ENCODE peak calls at places on chromosomes 6 and 20, in eight cellular contexts. One of them, this sample, is unnamed.

GRCh38 chr6:5422321-5422915 is 161.1 kb downstream of the FARS2 start:
- DNase-seq in CD8-positive, alpha-beta T cell: no peak
- DNase-seq in osteoblast: peak
- DNase-seq in small intestine: peak
- DNase-seq in esophagus squamous epithelium: no peak
- DNase-seq in left ventricle myocardium inferior: no peak
- DNase-seq in heart left ventricle: no peak
- DNase-seq in fibroblast of lung: peak
- DNase-seq in this sample: no peak

GRCh38 chr6:164114656-164115055 is 700.1 kb downstream of the QKI start:
- DNase-seq in heart left ventricle: no peak
- DNase-seq in esophagus squamous epithelium: no peak
- DNase-seq in left ventricle myocardium inferior: no peak
- DNase-seq in small intestine: no peak
- DNase-seq in CD8-positive, alpha-beta T cell: no peak
- DNase-seq in fibroblast of lung: no peak
- DNase-seq in osteoblast: no peak
- DNase-seq in this sample: no peak

GRCh38 chr20:34222208-34222607 is 19.0 kb upstream of the ASIP start:
- DNase-seq in osteoblast: peak
- DNase-seq in esophagus squamous epithelium: no peak
- DNase-seq in small intestine: no peak
- DNase-seq in fibroblast of lung: peak
- DNase-seq in left ventricle myocardium inferior: no peak
- DNase-seq in heart left ventricle: no peak
- DNase-seq in CD8-positive, alpha-beta T cell: no peak
- DNase-seq in this sample: no peak

GRCh38 chr6:42279966-42280629 is 62.4 kb upstream of the MRPS10 start:
- DNase-seq in CD8-positive, alpha-beta T cell: no peak
- DNase-seq in esophagus squamous epithelium: no peak
- DNase-seq in left ventricle myocardium inferior: peak
- DNase-seq in small intestine: no peak
- DNase-seq in fibroblast of lung: peak
- DNase-seq in heart left ventricle: peak
- DNase-seq in osteoblast: no peak
- DNase-seq in this sample: peak

GRCh38 chr6:113328886-113329381 is 528.2 kb upstream of the MARCKS start:
- DNase-seq in small intestine: no peak
- DNase-seq in heart left ventricle: no peak
- DNase-seq in osteoblast: peak
- DNase-seq in CD8-positive, alpha-beta T cell: no peak
- DNase-seq in esophagus squamous epithelium: no peak
- DNase-seq in left ventricle myocardium inferior: peak
- DNase-seq in fibroblast of lung: peak
- DNase-seq in this sample: no peak

GRCh38 chr6:168226832-168227434 is 92.6 kb downstream of the DACT2 start:
- DNase-seq in esophagus squamous epithelium: no peak
- DNase-seq in left ventricle myocardium inferior: no peak
- DNase-seq in fibroblast of lung: no peak
- DNase-seq in CD8-positive, alpha-beta T cell: no peak
- DNase-seq in osteoblast: no peak
- DNase-seq in small intestine: no peak
- DNase-seq in heart left ventricle: no peak
- DNase-seq in this sample: no peak

GRCh38 chr6:129141499-129141898 is 258.6 kb downstream of the LAMA2 start:
- DNase-seq in esophagus squamous epithelium: no peak
- DNase-seq in osteoblast: peak
- DNase-seq in CD8-positive, alpha-beta T cell: no peak
- DNase-seq in small intestine: no peak
- DNase-seq in heart left ventricle: no peak
- DNase-seq in fibroblast of lung: no peak
- DNase-seq in left ventricle myocardium inferior: no peak
- DNase-seq in this sample: no peak

GRCh38 chr6:5471637-5472430 is 210.5 kb downstream of the FARS2 start:
- DNase-seq in small intestine: no peak
- DNase-seq in left ventricle myocardium inferior: no peak
- DNase-seq in CD8-positive, alpha-beta T cell: no peak
- DNase-seq in fibroblast of lung: peak
- DNase-seq in heart left ventricle: no peak
- DNase-seq in osteoblast: no peak
- DNase-seq in esophagus squamous epithelium: no peak
- DNase-seq in this sample: no peak

GRCh38 chr20:57220187-57221165 is 46.0 kb downstream of the BMP7 start:
- DNase-seq in esophagus squamous epithelium: no peak
- DNase-seq in CD8-positive, alpha-beta T cell: no peak
- DNase-seq in left ventricle myocardium inferior: no peak
- DNase-seq in heart left ventricle: no peak
- DNase-seq in fibroblast of lung: no peak
- DNase-seq in small intestine: no peak
- DNase-seq in osteoblast: peak
- DNase-seq in this sample: no peak

GRCh38 chr20:9354579-9354978 is 159.8 kb upstream of the LAMP5 start:
- DNase-seq in esophagus squamous epithelium: no peak
- DNase-seq in small intestine: no peak
- DNase-seq in left ventricle myocardium inferior: no peak
- DNase-seq in CD8-positive, alpha-beta T cell: no peak
- DNase-seq in heart left ventricle: no peak
- DNase-seq in fibroblast of lung: no peak
- DNase-seq in osteoblast: no peak
- DNase-seq in this sample: no peak

GRCh38 chr6:111818539-111819226 is 54.6 kb downstream of the FYN start:
- DNase-seq in esophagus squamous epithelium: no peak
- DNase-seq in CD8-positive, alpha-beta T cell: no peak
- DNase-seq in osteoblast: no peak
- DNase-seq in small intestine: no peak
- DNase-seq in heart left ventricle: no peak
- DNase-seq in fibroblast of lung: peak
- DNase-seq in left ventricle myocardium inferior: no peak
- DNase-seq in this sample: no peak

GRCh38 chr20:51966296-51966971 is 164.1 kb upstream of the SALL4 start:
- DNase-seq in fibroblast of lung: peak
- DNase-seq in heart left ventricle: peak
- DNase-seq in small intestine: peak
- DNase-seq in osteoblast: peak
- DNase-seq in CD8-positive, alpha-beta T cell: no peak
- DNase-seq in left ventricle myocardium inferior: no peak
- DNase-seq in esophagus squamous epithelium: no peak
- DNase-seq in this sample: peak

GRCh38 chr6:111861321-111861938 is 11.8 kb downstream of the FYN start:
- DNase-seq in esophagus squamous epithelium: no peak
- DNase-seq in CD8-positive, alpha-beta T cell: no peak
- DNase-seq in fibroblast of lung: no peak
- DNase-seq in heart left ventricle: no peak
- DNase-seq in left ventricle myocardium inferior: no peak
- DNase-seq in small intestine: no peak
- DNase-seq in osteoblast: no peak
- DNase-seq in this sample: no peak

GRCh38 chr6:148419430-148419829 is 76.8 kb downstream of the SASH1 start:
- DNase-seq in left ventricle myocardium inferior: no peak
- DNase-seq in osteoblast: no peak
- DNase-seq in CD8-positive, alpha-beta T cell: no peak
- DNase-seq in heart left ventricle: no peak
- DNase-seq in esophagus squamous epithelium: no peak
- DNase-seq in small intestine: no peak
- DNase-seq in fibroblast of lung: no peak
- DNase-seq in this sample: no peak

GRCh38 chr6:43120938-43121913 is 45.1 kb downstream of the PTK7 start:
- DNase-seq in left ventricle myocardium inferior: peak
- DNase-seq in osteoblast: peak
- DNase-seq in CD8-positive, alpha-beta T cell: no peak
- DNase-seq in heart left ventricle: peak
- DNase-seq in fibroblast of lung: peak
- DNase-seq in small intestine: no peak
- DNase-seq in esophagus squamous epithelium: no peak
- DNase-seq in this sample: peak

GRCh38 chr6:46191961-46192360 is 21.2 kb upstream of the ENPP5 start:
- DNase-seq in CD8-positive, alpha-beta T cell: no peak
- DNase-seq in fibroblast of lung: peak
- DNase-seq in osteoblast: peak
- DNase-seq in small intestine: no peak
- DNase-seq in left ventricle myocardium inferior: no peak
- DNase-seq in esophagus squamous epithelium: no peak
- DNase-seq in heart left ventricle: no peak
- DNase-seq in this sample: no peak

GRCh38 chr6:168920289-168920688 is 333.4 kb downstream of the THBS2 start:
- DNase-seq in CD8-positive, alpha-beta T cell: no peak
- DNase-seq in fibroblast of lung: no peak
- DNase-seq in heart left ventricle: no peak
- DNase-seq in left ventricle myocardium inferior: no peak
- DNase-seq in esophagus squamous epithelium: no peak
- DNase-seq in osteoblast: no peak
- DNase-seq in small intestine: peak
- DNase-seq in this sample: no peak

GRCh38 chr20:33095249-33095648 is 15.8 kb downstream of the BPIFB4 start:
- DNase-seq in CD8-positive, alpha-beta T cell: no peak
- DNase-seq in left ventricle myocardium inferior: no peak
- DNase-seq in fibroblast of lung: no peak
- DNase-seq in small intestine: no peak
- DNase-seq in osteoblast: no peak
- DNase-seq in heart left ventricle: no peak
- DNase-seq in esophagus squamous epithelium: no peak
- DNase-seq in this sample: no peak

GRCh38 chr20:23145281-23145700 is 59.2 kb upstream of the CD93 start:
- DNase-seq in fibroblast of lung: peak
- DNase-seq in heart left ventricle: peak
- DNase-seq in small intestine: no peak
- DNase-seq in osteoblast: no peak
- DNase-seq in CD8-positive, alpha-beta T cell: no peak
- DNase-seq in left ventricle myocardium inferior: no peak
- DNase-seq in esophagus squamous epithelium: no peak
- DNase-seq in this sample: peak

GRCh38 chr20:62323146-62323979 is 20.6 kb downstream of the ADRM1 start:
- DNase-seq in CD8-positive, alpha-beta T cell: no peak
- DNase-seq in heart left ventricle: no peak
- DNase-seq in fibroblast of lung: no peak
- DNase-seq in left ventricle myocardium inferior: no peak
- DNase-seq in osteoblast: no peak
- DNase-seq in small intestine: no peak
- DNase-seq in esophagus squamous epithelium: no peak
- DNase-seq in this sample: no peak
- H3K27ac ChIP-seq in CD8-positive, alpha-beta T cell: no peak
- H3K27ac ChIP-seq in heart left ventricle: no peak
- H3K27ac ChIP-seq in fibroblast of lung: no peak
- H3K27ac ChIP-seq in left ventricle myocardium inferior: no peak
- H3K27ac ChIP-seq in osteoblast: no peak
- H3K27ac ChIP-seq in small intestine: no peak
- H3K27ac ChIP-seq in esophagus squamous epithelium: peak
- H3K27ac ChIP-seq in this sample: peak

GRCh38 chr6:157995458-157995857 is 13.8 kb downstream of the SYNJ2 start:
- DNase-seq in left ventricle myocardium inferior: peak
- DNase-seq in osteoblast: no peak
- DNase-seq in heart left ventricle: no peak
- DNase-seq in CD8-positive, alpha-beta T cell: no peak
- DNase-seq in small intestine: no peak
- DNase-seq in esophagus squamous epithelium: no peak
- DNase-seq in fibroblast of lung: no peak
- DNase-seq in this sample: no peak
- H3K27ac ChIP-seq in left ventricle myocardium inferior: no peak
- H3K27ac ChIP-seq in osteoblast: no peak
- H3K27ac ChIP-seq in heart left ventricle: no peak
- H3K27ac ChIP-seq in CD8-positive, alpha-beta T cell: no peak
- H3K27ac ChIP-seq in small intestine: no peak
- H3K27ac ChIP-seq in esophagus squamous epithelium: no peak
- H3K27ac ChIP-seq in fibroblast of lung: no peak
- H3K27ac ChIP-seq in this sample: no peak

GRCh38 chr6:56749632-56750151 is 107.0 kb upstream of the DST start:
- DNase-seq in esophagus squamous epithelium: no peak
- DNase-seq in small intestine: no peak
- DNase-seq in left ventricle myocardium inferior: no peak
- DNase-seq in heart left ventricle: no peak
- DNase-seq in fibroblast of lung: peak
- DNase-seq in osteoblast: no peak
- DNase-seq in CD8-positive, alpha-beta T cell: no peak
- DNase-seq in this sample: no peak

GRCh38 chr6:56752534-56752933 is 109.8 kb upstream of the DST start:
- DNase-seq in fibroblast of lung: no peak
- DNase-seq in heart left ventricle: no peak
- DNase-seq in osteoblast: no peak
- DNase-seq in small intestine: no peak
- DNase-seq in esophagus squamous epithelium: no peak
- DNase-seq in left ventricle myocardium inferior: no peak
- DNase-seq in CD8-positive, alpha-beta T cell: no peak
- DNase-seq in this sample: no peak

GRCh38 chr6:56751604-56752003 is 108.9 kb upstream of the DST start:
- DNase-seq in esophagus squamous epithelium: no peak
- DNase-seq in fibroblast of lung: peak
- DNase-seq in small intestine: no peak
- DNase-seq in osteoblast: no peak
- DNase-seq in left ventricle myocardium inferior: no peak
- DNase-seq in CD8-positive, alpha-beta T cell: no peak
- DNase-seq in heart left ventricle: no peak
- DNase-seq in this sample: no peak

GRCh38 chr6:56753801-56754200 is 111.1 kb upstream of the DST start:
- DNase-seq in heart left ventricle: no peak
- DNase-seq in left ventricle myocardium inferior: no peak
- DNase-seq in fibroblast of lung: no peak
- DNase-seq in esophagus squamous epithelium: no peak
- DNase-seq in small intestine: no peak
- DNase-seq in CD8-positive, alpha-beta T cell: no peak
- DNase-seq in osteoblast: no peak
- DNase-seq in this sample: no peak

GRCh38 chr6:56752009-56752408 is 109.3 kb upstream of the DST start:
- DNase-seq in esophagus squamous epithelium: no peak
- DNase-seq in fibroblast of lung: peak
- DNase-seq in left ventricle myocardium inferior: no peak
- DNase-seq in heart left ventricle: no peak
- DNase-seq in small intestine: no peak
- DNase-seq in osteoblast: no peak
- DNase-seq in CD8-positive, alpha-beta T cell: no peak
- DNase-seq in this sample: no peak
- H3K27ac ChIP-seq in esophagus squamous epithelium: no peak
- H3K27ac ChIP-seq in fibroblast of lung: no peak
- H3K27ac ChIP-seq in left ventricle myocardium inferior: no peak
- H3K27ac ChIP-seq in heart left ventricle: no peak
- H3K27ac ChIP-seq in small intestine: no peak
- H3K27ac ChIP-seq in osteoblast: peak
- H3K27ac ChIP-seq in CD8-positive, alpha-beta T cell: no peak
- H3K27ac ChIP-seq in this sample: no peak

GRCh38 chr6:24899647-24900325 is 36.0 kb downstream of the RIPOR2 start:
- DNase-seq in heart left ventricle: no peak
- DNase-seq in esophagus squamous epithelium: no peak
- DNase-seq in left ventricle myocardium inferior: no peak
- DNase-seq in fibroblast of lung: peak
- DNase-seq in CD8-positive, alpha-beta T cell: no peak
- DNase-seq in small intestine: no peak
- DNase-seq in osteoblast: no peak
- DNase-seq in this sample: no peak

GRCh38 chr6:24898607-24899133 is 37.1 kb downstream of the RIPOR2 start:
- DNase-seq in left ventricle myocardium inferior: no peak
- DNase-seq in heart left ventricle: no peak
- DNase-seq in CD8-positive, alpha-beta T cell: no peak
- DNase-seq in fibroblast of lung: no peak
- DNase-seq in osteoblast: no peak
- DNase-seq in esophagus squamous epithelium: no peak
- DNase-seq in small intestine: no peak
- DNase-seq in this sample: no peak

GRCh38 chr6:24893342-24893850 is 42.4 kb downstream of the RIPOR2 start:
- DNase-seq in CD8-positive, alpha-beta T cell: no peak
- DNase-seq in fibroblast of lung: no peak
- DNase-seq in left ventricle myocardium inferior: no peak
- DNase-seq in esophagus squamous epithelium: no peak
- DNase-seq in heart left ventricle: no peak
- DNase-seq in small intestine: no peak
- DNase-seq in osteoblast: no peak
- DNase-seq in this sample: no peak

GRCh38 chr6:24900917-24901697 is 34.7 kb downstream of the RIPOR2 start:
- DNase-seq in CD8-positive, alpha-beta T cell: no peak
- DNase-seq in left ventricle myocardium inferior: no peak
- DNase-seq in esophagus squamous epithelium: no peak
- DNase-seq in small intestine: no peak
- DNase-seq in osteoblast: no peak
- DNase-seq in heart left ventricle: no peak
- DNase-seq in fibroblast of lung: no peak
- DNase-seq in this sample: no peak

GRCh38 chr6:24897186-24897585 is 38.6 kb downstream of the RIPOR2 start:
- DNase-seq in heart left ventricle: no peak
- DNase-seq in small intestine: no peak
- DNase-seq in left ventricle myocardium inferior: no peak
- DNase-seq in CD8-positive, alpha-beta T cell: no peak
- DNase-seq in osteoblast: no peak
- DNase-seq in esophagus squamous epithelium: no peak
- DNase-seq in fibroblast of lung: no peak
- DNase-seq in this sample: no peak
- H3K27ac ChIP-seq in heart left ventricle: no peak
- H3K27ac ChIP-seq in small intestine: no peak
- H3K27ac ChIP-seq in left ventricle myocardium inferior: no peak
- H3K27ac ChIP-seq in CD8-positive, alpha-beta T cell: no peak
- H3K27ac ChIP-seq in osteoblast: no peak
- H3K27ac ChIP-seq in esophagus squamous epithelium: no peak
- H3K27ac ChIP-seq in fibroblast of lung: no peak
- H3K27ac ChIP-seq in this sample: no peak